ENCODE peak calls at places on chromosomes 13 and 19, in five cellular contexts. One of them, this sample, is unnamed.

GRCh38 chr19:940591-941291 is 14.9 kb downstream of the ARID3A start:
- DNase-seq in HTR-8/SVneo: no peak
- DNase-seq in natural killer cell: peak; percentile 72
- DNase-seq in caudate nucleus: peak; percentile 45
- DNase-seq in H7: no peak
- DNase-seq in this sample: no peak

GRCh38 chr19:7004313-7004931 is 16.8 kb downstream of the MBD3L2B start:
- DNase-seq in HTR-8/SVneo: peak; percentile 27
- DNase-seq in natural killer cell: no peak
- DNase-seq in caudate nucleus: no peak
- DNase-seq in H7: peak; percentile 17
- DNase-seq in this sample: no peak

GRCh38 chr13:76023644-76024043 is 387.5 kb downstream of the LMO7 start:
- DNase-seq in HTR-8/SVneo: no peak
- DNase-seq in natural killer cell: no peak
- DNase-seq in caudate nucleus: no peak
- DNase-seq in H7: no peak
- DNase-seq in this sample: no peak

GRCh38 chr13:33644607-33645543 is 173.1 kb upstream of the RFC3 start:
- DNase-seq in HTR-8/SVneo: no peak
- DNase-seq in natural killer cell: no peak
- DNase-seq in caudate nucleus: no peak
- DNase-seq in H7: no peak
- DNase-seq in this sample: peak; percentile 54

GRCh38 chr19:2550431-2551171 is 74.7 kb downstream of the GADD45B start:
- DNase-seq in HTR-8/SVneo: no peak
- DNase-seq in natural killer cell: no peak
- DNase-seq in caudate nucleus: peak; percentile 39
- DNase-seq in H7: peak; percentile 65
- DNase-seq in this sample: peak; percentile 40

GRCh38 chr19:17614476-17614875 is 59.0 kb downstream of the COLGALT1 start:
- DNase-seq in HTR-8/SVneo: no peak
- DNase-seq in natural killer cell: no peak
- DNase-seq in caudate nucleus: no peak
- DNase-seq in H7: no peak
- DNase-seq in this sample: no peak

GRCh38 chr19:7739801-7740659 is 7.3 kb downstream of the CD209 start:
- DNase-seq in HTR-8/SVneo: no peak
- DNase-seq in natural killer cell: no peak
- DNase-seq in caudate nucleus: no peak
- DNase-seq in H7: no peak
- DNase-seq in this sample: no peak

GRCh38 chr19:14370169-14370998 is 10.9 kb upstream of the ADGRE5 start:
- DNase-seq in HTR-8/SVneo: no peak
- DNase-seq in natural killer cell: no peak
- DNase-seq in caudate nucleus: no peak
- DNase-seq in H7: no peak
- DNase-seq in this sample: no peak

GRCh38 chr19:45934551-45935230 is 20.1 kb upstream of the NANOS2 start:
- DNase-seq in HTR-8/SVneo: no peak
- DNase-seq in natural killer cell: no peak
- DNase-seq in caudate nucleus: no peak
- DNase-seq in H7: peak; percentile 73
- DNase-seq in this sample: no peak

GRCh38 chr19:43723588-43723987 is 7.7 kb downstream of the IRGC start:
- DNase-seq in HTR-8/SVneo: no peak
- DNase-seq in natural killer cell: no peak
- DNase-seq in caudate nucleus: no peak
- DNase-seq in H7: no peak
- DNase-seq in this sample: no peak